ENCODE peak calls at places on chromosomes 5 and 9, in five cellular contexts. N is adrenal gland, Z is gastrocnemius medialis, Q is IMR-90, P is heart left ventricle. M is an unnamed sample.

GRCh38 chr9:123370526-123371227 is 14.7 kb downstream of the CRB2 start:
- DNase-seq in N (no peak), Q (no peak), P (no peak), Z (no peak), M (no peak)

GRCh38 chr5:139472410-139473030 is 1.7 kb downstream of the SMIM33 start:
- DNase-seq in Z (no peak), Q (no peak), P (no peak), N (no peak), M (no peak)

GRCh38 chr9:35669331-35670145 is 4.2 kb upstream of the CA9 start:
- DNase-seq in P (no peak), Z (no peak), Q (peak; percentile 76), N (no peak), M (peak; percentile 93)

GRCh38 chr9:36742264-36742663 is 169.6 kb downstream of the MELK start:
- DNase-seq in N (no peak), Q (no peak), P (no peak), Z (no peak), M (no peak)

GRCh38 chr9:18314321-18314720 is 159.6 kb upstream of the ADAMTSL1 start:
- DNase-seq in Q (peak; percentile 10), P (no peak), N (no peak), Z (no peak), M (no peak)

GRCh38 chr5:180035532-180035931 is 36.0 kb downstream of the RNF130 start:
- DNase-seq in N (no peak), P (no peak), Q (no peak), Z (no peak), M (no peak)

GRCh38 chr5:148343049-148343413 is 7.7 kb downstream of the SPINK9 start:
- DNase-seq in Q (no peak), P (no peak), N (no peak), Z (no peak), M (no peak)

GRCh38 chr5:12526113-12526512 is 621.9 kb upstream of the CTNND2 start:
- DNase-seq in N (no peak), P (no peak), Q (no peak), Z (no peak), M (no peak)

GRCh38 chr5:146254223-146254622 is 50.8 kb downstream of the RBM27 start:
- DNase-seq in N (no peak), Z (no peak), P (no peak), Q (no peak), M (no peak)

GRCh38 chr9:20356392-20357206 is 265.7 kb downstream of the MLLT3 start:
- DNase-seq in Z (peak; percentile 50), N (peak; percentile 87), Q (peak; percentile 86), P (peak; percentile 68), M (peak; percentile 71)

GRCh38 chr5:43623048-43623447 is 20.1 kb downstream of the NNT start:
- DNase-seq in P (no peak), Z (no peak), Q (no peak), N (no peak), M (no peak)

GRCh38 chr9:14341437-14342133 is 27.6 kb upstream of the NFIB start:
- DNase-seq in Z (no peak), Q (no peak), P (no peak), N (no peak), M (no peak)

GRCh38 chr9:34982352-34982751 is 7.2 kb upstream of the DNAJB5 start:
- DNase-seq in N (no peak), Z (no peak), Q (no peak), P (no peak), M (no peak)

GRCh38 chr9:128732576-128732975 is 8.6 kb upstream of the ZDHHC12 start:
- DNase-seq in N (no peak), P (no peak), Z (no peak), Q (no peak), M (no peak)

GRCh38 chr5:175123542-175123941 is 320.4 kb downstream of the DRD1 start:
- DNase-seq in Z (no peak), N (no peak), Q (no peak), P (no peak), M (no peak)

GRCh38 chr5:132458651-132459030 is 31.9 kb downstream of the IRF1 start:
- DNase-seq in Q (peak; percentile 75), Z (no peak), P (no peak), N (no peak), M (no peak)

GRCh38 chr9:104831681-104832080 is 67.8 kb downstream of the NIPSNAP3B start:
- DNase-seq in Z (no peak), Q (peak; percentile 79), N (peak; percentile 35), P (no peak), M (no peak)

GRCh38 chr9:70613024-70613768 is 198.7 kb upstream of the KLF9 start:
- DNase-seq in P (no peak), Z (no peak), Q (no peak), N (no peak), M (no peak)

GRCh38 chr9:8917978-8918739 is 1118.6 kb upstream of the DMAC1 start:
- DNase-seq in N (no peak), Z (no peak), P (no peak), Q (no peak), M (no peak)

GRCh38 chr9:105502276-105502675 is 54.4 kb downstream of the FSD1L start:
- DNase-seq in Z (no peak), N (no peak), P (no peak), Q (peak; percentile 41), M (no peak)

GRCh38 chr9:34124923-34125322 is 1.6 kb downstream of the DCAF12 start:
- DNase-seq in P (no peak), N (no peak), Q (no peak), Z (no peak), M (no peak)

GRCh38 chr5:169970911-169971436 is 9.3 kb downstream of the INSYN2B start:
- DNase-seq in Z (peak; percentile 18), P (peak; percentile 17), N (peak; percentile 49), Q (peak; percentile 82), M (no peak)

GRCh38 chr5:65061250-65061973 is 292.7 kb downstream of the CWC27 start:
- DNase-seq in Q (no peak), Z (no peak), N (no peak), P (no peak), M (no peak)

GRCh38 chr5:610744-611730 is 1.1 kb upstream of the CEP72 start:
- DNase-seq in Z (no peak), Q (no peak), P (no peak), N (no peak), M (no peak)

GRCh38 chr5:6632324-6632930 is 417 bp downstream of the NSUN2 start:
- DNase-seq in N (peak; percentile 47), Z (peak; percentile 23), P (peak; percentile 21), Q (no peak), M (peak; percentile 23)

GRCh38 chr9:89919171-89919681 is 314.4 kb downstream of the GADD45G start:
- DNase-seq in P (peak; percentile 61), Z (peak; percentile 65), Q (no peak), N (peak; percentile 73), M (peak; percentile 64)

GRCh38 chr9:136118061-136118366 is 661 bp downstream of the TMEM250 start:
- DNase-seq in P (no peak), Q (no peak), Z (no peak), N (no peak), M (no peak)

GRCh38 chr9:136120119-136120393 is 1.4 kb upstream of the TMEM250 start:
- DNase-seq in Z (no peak), N (no peak), P (no peak), Q (no peak), M (no peak)

GRCh38 chr9:136117291-136118060 is 1.2 kb downstream of the TMEM250 start:
- DNase-seq in Q (no peak), Z (peak; percentile 69), N (peak; percentile 60), P (peak; percentile 75), M (no peak)

GRCh38 chr9:136119259-136120118 is 814 bp upstream of the TMEM250 start:
- DNase-seq in N (no peak), P (no peak), Q (peak; percentile 19), Z (peak; percentile 42), M (no peak)

GRCh38 chr9:136118367-136119258 is at the start of gene TMEM250:
- DNase-seq in P (peak; percentile 97), Z (peak; percentile 95), N (peak; percentile 97), Q (peak; percentile 95), M (peak; percentile 96)
- TF ChIP-seq POLR2A in P (no peak), Z (peak; percentile 98), N (peak; percentile 43), Q (peak; percentile 28), M (peak; percentile 85)

DNA sequence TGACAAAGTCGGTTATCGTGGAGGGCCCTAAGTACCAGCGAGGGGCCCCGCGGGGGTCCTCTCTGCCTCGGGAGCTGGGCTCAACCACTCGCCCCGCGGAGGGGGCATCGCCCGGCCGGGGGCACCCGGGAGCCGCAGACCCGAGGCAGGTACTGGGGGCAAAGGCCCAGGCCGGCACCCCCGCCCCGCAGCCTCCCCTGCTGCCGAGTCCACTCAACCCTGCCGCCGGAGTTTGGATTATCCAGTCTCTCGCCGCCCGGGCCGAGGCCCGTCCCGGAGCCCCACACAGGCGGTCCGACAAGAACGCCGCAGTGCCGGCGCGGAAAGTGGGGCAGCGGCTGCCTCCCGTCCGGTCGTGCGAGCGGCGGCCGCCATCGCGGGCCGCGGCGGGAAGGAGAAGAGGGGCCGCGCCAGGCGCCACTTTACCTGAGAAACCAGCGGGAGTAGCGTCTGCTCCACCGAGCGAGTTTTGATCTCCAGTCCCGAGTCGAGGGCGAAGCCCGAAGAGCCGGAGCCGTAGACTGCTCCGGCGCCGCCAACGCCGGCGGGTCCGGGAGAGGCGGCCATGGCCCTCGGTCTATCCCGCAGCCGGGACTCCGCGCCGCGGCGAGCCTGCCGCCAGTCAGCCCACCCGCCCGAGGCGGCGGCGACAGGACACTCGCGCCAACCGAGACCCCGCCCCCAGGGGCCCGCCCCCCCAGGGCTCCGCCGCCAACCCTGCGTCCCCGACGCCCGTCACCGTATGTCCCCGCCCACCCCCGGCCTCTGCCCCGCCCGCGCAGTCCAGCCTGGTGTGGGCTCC is at the start of gene CTNNAL1:
- DNase-seq in Z (peak; percentile 92), N (peak; percentile 95), P (peak; percentile 96), Q (peak; percentile 81), M (peak; percentile 94)
- TF ChIP-seq POLR2A in Z (peak; percentile 93), N (peak; percentile 93), P (peak; percentile 62), Q (peak; percentile 92), M (peak; percentile 85)

DNA sequence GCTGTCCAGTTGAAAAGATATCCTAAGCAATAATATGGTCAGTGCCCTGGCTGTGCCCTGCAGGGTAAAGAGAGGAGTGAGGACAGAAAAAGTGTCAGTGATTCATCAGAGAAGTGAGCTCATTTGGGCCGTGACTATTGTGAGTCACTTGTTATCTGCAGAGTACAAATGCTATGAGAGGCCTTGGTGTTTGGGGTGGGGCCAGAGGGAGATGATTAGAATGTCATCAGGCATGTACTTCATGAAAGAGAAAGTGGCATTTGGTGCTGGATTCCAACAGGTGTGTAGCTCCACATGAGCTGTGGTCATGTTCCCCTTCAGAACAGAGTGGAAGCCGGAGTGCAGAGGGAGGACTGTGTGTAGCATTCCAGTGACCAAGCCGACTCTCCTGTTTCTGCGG is 174.1 kb downstream of the KDM4C start:
- DNase-seq in Z (peak; percentile 83), N (peak; percentile 61), Q (peak; percentile 86), P (peak; percentile 47), M (no peak)
- TF ChIP-seq POLR2A in Z (no peak), N (no peak), Q (no peak), P (no peak), M (no peak)

GRCh38 chr5:151028717-151029116 is 8.3 kb downstream of the GPX3 start:
- DNase-seq in N (no peak), Z (peak; percentile 53), P (no peak), Q (no peak), M (no peak)

GRCh38 chr5:151030377-151030776 is 10.0 kb downstream of the GPX3 start:
- DNase-seq in Z (peak; percentile 95), P (peak; percentile 39), N (peak; percentile 14), Q (no peak), M (peak; percentile 40)

GRCh38 chr5:151027961-151028479 is 7.6 kb downstream of the GPX3 start:
- DNase-seq in Z (peak; percentile 24), N (no peak), Q (no peak), P (no peak), M (no peak)

GRCh38 chr5:151029856-151030336 is 9.5 kb downstream of the GPX3 start:
- DNase-seq in N (no peak), Q (no peak), Z (peak; percentile 48), P (no peak), M (no peak)

GRCh38 chr5:151029179-151029855 is 8.9 kb downstream of the GPX3 start:
- DNase-seq in P (no peak), Q (no peak), Z (peak; percentile 45), N (no peak), M (peak; percentile 8)
- TF ChIP-seq POLR2A in P (no peak), Q (no peak), Z (no peak), N (no peak), M (no peak)